ENCODE peak calls at places on chromosomes 7 and 10, in five cellular contexts. L is A549, A is IMR-90, H is HepG2, M is SK-N-SH. I is an unnamed sample.

GRCh38 chr7:26157520-26158105 is 5.6 kb downstream of the NFE2L3 start:
- DNase-seq in H (no peak), A (no peak), M (no peak), L (no peak), I (no peak)

GRCh38 chr7:153413199-153413539 is 639.0 kb upstream of the DPP6 start:
- DNase-seq in M (no peak), L (no peak), A (no peak), H (no peak), I (no peak)

GRCh38 chr10:122830273-122830964 is 15.2 kb downstream of the CUZD1 start:
- DNase-seq in L (no peak), A (no peak), M (no peak), H (no peak), I (no peak)

GRCh38 chr7:78172138-78172887 is 373.7 kb downstream of the PHTF2 start:
- DNase-seq in M (no peak), A (no peak), H (no peak), L (no peak), I (no peak)

GRCh38 chr10:45444022-45444421 is 70.0 kb downstream of the ALOX5 start:
- DNase-seq in M (no peak), H (no peak), L (no peak), A (no peak), I (no peak)

GRCh38 chr7:90708841-90709317 is 112.8 kb downstream of the CDK14 start:
- DNase-seq in M (no peak), A (no peak), H (peak; percentile 43), L (peak; percentile 41), I (peak; percentile 42)

GRCh38 chr7:707296-708000 is 19.1 kb upstream of the DNAAF5 start:
- DNase-seq in H (no peak), M (no peak), L (no peak), A (no peak), I (no peak)

GRCh38 chr7:117203205-117203604 is 119.7 kb downstream of the WNT2 start:
- DNase-seq in H (no peak), M (no peak), L (no peak), A (no peak), I (no peak)

GRCh38 chr7:102261451-102261850 is 25.2 kb upstream of the SH2B2 start:
- DNase-seq in M (no peak), H (no peak), A (no peak), L (no peak), I (no peak)

GRCh38 chr7:27167916-27168264 is 2.6 kb upstream of the HOXA9 start:
- DNase-seq in L (no peak), M (no peak), H (no peak), A (no peak), I (no peak)

GRCh38 chr10:48739141-48739540 is 54.5 kb downstream of the WDFY4 start:
- DNase-seq in M (no peak), L (no peak), H (no peak), A (no peak), I (no peak)

GRCh38 chr7:6691609-6692106 is 15.1 kb downstream of the ZNF12 start:
- DNase-seq in A (peak; percentile 30), M (no peak), H (no peak), L (peak; percentile 56), I (no peak)

GRCh38 chr7:39453743-39454355 is 112.4 kb upstream of the YAE1 start:
- DNase-seq in A (peak; percentile 59), H (peak; percentile 44), L (peak; percentile 61), M (peak; percentile 55), I (peak; percentile 79)

GRCh38 chr10:48390933-48391845 is 84.7 kb downstream of the MAPK8 start:
- DNase-seq in A (peak; percentile 79), M (no peak), L (no peak), H (no peak), I (no peak)

GRCh38 chr10:44809652-44810051 is 101.5 kb upstream of the TMEM72 start:
- DNase-seq in A (no peak), L (no peak), H (no peak), M (no peak), I (peak; percentile 61)

GRCh38 chr10:5466451-5466996 is 32.8 kb downstream of the CALML5 start:
- DNase-seq in L (no peak), H (peak; percentile 37), M (no peak), A (peak; percentile 82), I (peak; percentile 64)

GRCh38 chr10:25811141-25811685 is 122.8 kb upstream of the MYO3A start:
- DNase-seq in L (no peak), A (no peak), H (no peak), M (no peak), I (no peak)

GRCh38 chr10:24957624-24958435 is 5.4 kb upstream of the PRTFDC1 start:
- DNase-seq in L (peak; percentile 45), H (no peak), M (no peak), A (peak; percentile 95), I (no peak)

GRCh38 chr10:133224861-133225366 is 5.1 kb upstream of the UTF1 start:
- DNase-seq in M (no peak), L (no peak), H (no peak), A (no peak), I (no peak)

GRCh38 chr7:94595717-94596116 is 60.2 kb downstream of the SGCE start:
- DNase-seq in M (peak; percentile 25), A (no peak), L (no peak), H (no peak), I (no peak)

GRCh38 chr7:17593854-17594419 is 295.5 kb downstream of the AHR start:
- DNase-seq in H (no peak), L (no peak), M (no peak), A (peak; percentile 18), I (no peak)

GRCh38 chr10:80608706-80609105 is 71.0 kb downstream of the SH2D4B start:
- DNase-seq in H (no peak), M (no peak), A (no peak), L (no peak), I (no peak)

GRCh38 chr7:104174798-104175197 is 33.0 kb downstream of the ORC5 start:
- DNase-seq in H (no peak), A (no peak), L (no peak), M (no peak), I (no peak)

GRCh38 chr10:96998329-96998888 is 166.3 kb downstream of the LCOR start:
- DNase-seq in M (no peak), H (peak; percentile 77), A (peak; percentile 87), L (no peak), I (no peak)

GRCh38 chr10:43230101-43230908 is 36.6 kb downstream of the RASGEF1A start:
- DNase-seq in H (no peak), A (no peak), M (no peak), L (no peak), I (peak; percentile 46)

GRCh38 chr7:149714910-149715471 is 58.4 kb downstream of the ZNF467 start:
- DNase-seq in M (no peak), A (peak; percentile 9), L (no peak), H (no peak), I (no peak)

GRCh38 chr10:75736889-75737610 is 305.6 kb downstream of the LRMDA start:
- DNase-seq in H (no peak), A (no peak), L (no peak), M (no peak), I (no peak)

GRCh38 chr10:16787361-16787791 is 29.8 kb downstream of the RSU1 start:
- DNase-seq in H (no peak), A (no peak), L (no peak), M (no peak), I (no peak)

GRCh38 chr10:110459600-110459999 is 38.1 kb upstream of the DUSP5 start:
- DNase-seq in A (no peak), M (no peak), H (no peak), L (no peak), I (no peak)

GRCh38 chr10:97765201-97765600 is 6.6 kb downstream of the SFRP5 start:
- DNase-seq in A (no peak), H (no peak), L (no peak), M (no peak), I (no peak)

GRCh38 chr7:120645976-120646375 is 212.0 kb downstream of the TSPAN12 start:
- DNase-seq in A (no peak), L (no peak), H (no peak), M (no peak), I (no peak)

GRCh38 chr7:7765422-7765821 is 47.0 kb upstream of the RPA3 start:
- DNase-seq in L (peak; percentile 73), A (no peak), M (no peak), H (no peak), I (no peak)

GRCh38 chr7:96547371-96547811 is 162.3 kb downstream of the SEM1 start:
- DNase-seq in A (no peak), M (peak; percentile 14), L (no peak), H (no peak), I (no peak)

GRCh38 chr10:76257816-76258215 is 826.4 kb downstream of the LRMDA start:
- DNase-seq in L (no peak), A (no peak), H (no peak), M (no peak), I (no peak)

GRCh38 chr10:7551289-7551688 is 115.5 kb downstream of the ITIH5 start:
- DNase-seq in L (no peak), H (no peak), A (no peak), M (no peak), I (no peak)

GRCh38 chr7:44071726-44072363 is 6.5 kb upstream of the PGAM2 start:
- DNase-seq in M (no peak), A (no peak), L (no peak), H (peak; percentile 87), I (no peak)

GRCh38 chr7:44072364-44073231 is 7.2 kb upstream of the PGAM2 start:
- DNase-seq in L (peak; percentile 70), A (peak; percentile 84), M (peak; percentile 93), H (peak; percentile 76), I (peak; percentile 79)

GRCh38 chr7:44075296-44076075 is 6.8 kb downstream of the POLM start:
- DNase-seq in M (no peak), A (no peak), L (no peak), H (no peak), I (no peak)

GRCh38 chr7:44074349-44074695 is 8.0 kb downstream of the POLM start:
- DNase-seq in H (no peak), L (no peak), A (no peak), M (no peak), I (no peak)

GRCh38 chr7:44073664-44074348 is 8.4 kb upstream of the PGAM2 start:
- DNase-seq in A (peak; percentile 66), L (no peak), M (no peak), H (no peak), I (peak; percentile 25)
- TF ChIP-seq USF2 in A (no peak), L (no peak), M (no peak), H (no peak), I (no peak)

GRCh38 chr7:46927131-46927810 is 654.6 kb downstream of the TNS3 start:
- DNase-seq in A (no peak), H (no peak), M (no peak), L (no peak), I (no peak)
- TF ChIP-seq USF2 in A (no peak), H (no peak), M (no peak), L (no peak), I (no peak)

GRCh38 chr10:101305241-101306230 is 48.4 kb upstream of the BTRC start:
- DNase-seq in M (no peak), H (no peak), A (no peak), L (no peak), I (no peak)
- TF ChIP-seq USF2 in M (no peak), H (no peak), A (no peak), L (no peak), I (no peak)

DNA sequence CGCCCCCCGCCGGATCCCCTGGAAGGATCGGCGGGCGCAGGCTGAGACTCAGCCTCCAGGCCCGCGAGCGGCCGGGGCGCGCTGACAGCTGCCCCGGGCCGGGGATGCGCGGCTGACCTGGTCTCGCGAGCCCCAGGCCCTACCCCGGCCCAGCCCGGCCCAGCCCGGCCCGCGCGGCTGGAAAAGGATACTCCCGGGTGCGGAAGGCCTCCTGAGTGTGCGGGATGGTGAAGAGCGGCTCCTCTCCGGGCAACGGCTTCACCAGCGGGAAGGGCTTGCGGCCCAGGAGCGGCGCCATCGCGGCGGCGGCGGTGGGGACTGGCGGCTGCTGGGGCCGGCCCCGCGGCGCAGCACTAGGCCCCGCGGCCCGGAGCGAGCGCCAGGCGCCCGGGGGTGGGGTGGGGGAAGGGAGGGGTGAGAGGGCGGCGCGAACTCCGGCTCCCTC is 435 bp downstream of the BAZ1B start:
- DNase-seq in A (peak; percentile 20), H (peak; percentile 13), M (peak; percentile 94), L (no peak), I (peak; percentile 61)
- TF ChIP-seq USF2 in A (no peak), H (no peak), M (no peak), L (no peak), I (no peak)